ENCODE peak calls at places on chromosomes 4 and X, in six cellular contexts. U is SK-N-SH, C is GM12878, P is HepG2, Z is HCT116, N is H1. M is an unnamed sample.

GRCh38 chr4:158170691-158171455 is 2.0 kb downstream of the GASK1B start:
- DNase-seq in U (no peak), C (no peak), P (peak; percentile 55), Z (no peak), N (peak; percentile 86), M (no peak)

GRCh38 chr4:16192067-16192466 is 34.2 kb downstream of the TAPT1 start:
- DNase-seq in U (peak; percentile 22), C (no peak), P (no peak), Z (no peak), N (no peak), M (no peak)

GRCh38 chrX:17848545-17849265 is 12.4 kb downstream of the RAI2 start:
- DNase-seq in U (no peak), C (no peak), P (no peak), Z (no peak), N (no peak), M (no peak)

GRCh38 chrX:15749642-15750610 is 11.9 kb downstream of the CA5B start:
- DNase-seq in U (no peak), C (no peak), P (no peak), Z (no peak), N (no peak), M (peak; percentile 35)

GRCh38 chr4:82606622-82607021 is 44.8 kb upstream of the TMEM150C start:
- DNase-seq in U (no peak), C (no peak), P (no peak), Z (no peak), N (no peak), M (no peak)

GRCh38 chr4:80446664-80447063 is 111.1 kb downstream of the CFAP299 start:
- DNase-seq in U (no peak), C (no peak), P (no peak), Z (no peak), N (no peak), M (no peak)

GRCh38 chr4:1245481-1246051 is 3.4 kb downstream of the CTBP1 start:
- DNase-seq in U (peak; percentile 27), C (no peak), P (no peak), Z (no peak), N (no peak), M (peak; percentile 75)

GRCh38 chr4:8364848-8365350 is 75.6 kb downstream of the ACOX3 start:
- DNase-seq in U (no peak), C (no peak), P (no peak), Z (no peak), N (no peak), M (no peak)

GRCh38 chr4:122329876-122330595 is 48.8 kb upstream of the ADAD1 start:
- DNase-seq in U (no peak), C (no peak), P (no peak), Z (no peak), N (no peak), M (no peak)

GRCh38 chrX:55099162-55099561 is 10.3 kb downstream of the PAGE2 start:
- DNase-seq in U (no peak), C (no peak), P (no peak), Z (no peak), N (no peak), M (no peak)

GRCh38 chr4:81632581-81633247 is 161.0 kb upstream of the RASGEF1B start:
- DNase-seq in U (no peak), C (no peak), P (no peak), Z (no peak), N (no peak), M (no peak)

GRCh38 chrX:2397648-2398340 is 103.0 kb downstream of the DHRSX start:
- DNase-seq in U (no peak), C (no peak), P (no peak), Z (peak; percentile 42), N (no peak), M (no peak)

GRCh38 chr4:14309429-14309828 is 681.9 kb upstream of the BOD1L1 start:
- DNase-seq in U (no peak), C (no peak), P (no peak), Z (no peak), N (no peak), M (no peak)
- TF ChIP-seq JUND in U (no peak), C (no peak), P (no peak), Z (no peak), N (no peak), M (no peak)

GRCh38 chr4:120218981-120219380 is 152.3 kb upstream of the MAD2L1 start:
- DNase-seq in U (no peak), C (no peak), P (no peak), Z (no peak), N (no peak), M (no peak)
- TF ChIP-seq JUND in U (no peak), C (no peak), P (no peak), Z (no peak), N (no peak), M (no peak)

DNA sequence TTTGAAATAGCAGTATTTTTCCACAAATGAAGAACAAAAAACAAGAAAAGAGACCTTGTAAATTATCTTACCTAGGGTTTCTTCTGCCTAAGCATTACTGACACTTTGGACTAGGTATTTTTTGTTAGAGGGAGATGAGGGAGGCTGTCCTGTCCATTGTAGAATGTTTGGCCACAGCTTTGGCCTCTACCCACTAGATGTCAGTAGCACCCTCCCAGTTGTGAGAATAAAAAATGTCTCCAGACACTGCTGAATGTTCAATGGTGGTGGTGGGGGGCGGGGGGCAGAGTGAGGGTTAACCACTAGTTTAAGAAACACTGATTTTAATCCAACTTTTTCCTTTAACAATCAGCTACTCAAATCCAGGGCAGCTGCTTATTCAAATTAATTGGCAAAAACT is 25.8 kb downstream of the OTUD4 start:
- DNase-seq in U (no peak), C (no peak), P (peak; percentile 31), Z (no peak), N (no peak), M (peak; percentile 42)
- TF ChIP-seq JUND in U (no peak), C (no peak), P (no peak), Z (no peak), N (no peak), M (no peak)

GRCh38 chr4:17577660-17578481 is 873 bp downstream of the LAP3 start:
- DNase-seq in U (peak; percentile 77), C (no peak), P (no peak), Z (no peak), N (no peak), M (peak; percentile 15)
- TF ChIP-seq JUND in U (no peak), C (no peak), P (no peak), Z (no peak), N (no peak), M (no peak)

GRCh38 chr4:85370400-85371032 is 104.4 kb upstream of the ARHGAP24 start:
- DNase-seq in U (peak; percentile 5), C (peak; percentile 11), P (peak; percentile 31), Z (peak; percentile 21), N (peak; percentile 63), M (peak; percentile 62)
- TF ChIP-seq JUND in U (no peak), C (no peak), P (no peak), Z (no peak), N (peak; percentile 50), M (no peak)

GRCh38 chr4:7252051-7252450 is 59.7 kb downstream of the SORCS2 start:
- DNase-seq in U (no peak), C (no peak), P (no peak), Z (no peak), N (no peak), M (no peak)

GRCh38 chr4:7247521-7247920 is 55.2 kb downstream of the SORCS2 start:
- DNase-seq in U (no peak), C (no peak), P (no peak), Z (no peak), N (no peak), M (no peak)

GRCh38 chr4:7247946-7248345 is 55.6 kb downstream of the SORCS2 start:
- DNase-seq in U (no peak), C (no peak), P (no peak), Z (no peak), N (no peak), M (no peak)

GRCh38 chr4:7251321-7251720 is 59.0 kb downstream of the SORCS2 start:
- DNase-seq in U (no peak), C (no peak), P (no peak), Z (no peak), N (no peak), M (no peak)

GRCh38 chr4:7248857-7249256 is 56.5 kb downstream of the SORCS2 start:
- DNase-seq in U (no peak), C (no peak), P (no peak), Z (no peak), N (no peak), M (no peak)
- TF ChIP-seq JUND in U (no peak), C (no peak), P (no peak), Z (no peak), N (no peak), M (no peak)

DNA sequence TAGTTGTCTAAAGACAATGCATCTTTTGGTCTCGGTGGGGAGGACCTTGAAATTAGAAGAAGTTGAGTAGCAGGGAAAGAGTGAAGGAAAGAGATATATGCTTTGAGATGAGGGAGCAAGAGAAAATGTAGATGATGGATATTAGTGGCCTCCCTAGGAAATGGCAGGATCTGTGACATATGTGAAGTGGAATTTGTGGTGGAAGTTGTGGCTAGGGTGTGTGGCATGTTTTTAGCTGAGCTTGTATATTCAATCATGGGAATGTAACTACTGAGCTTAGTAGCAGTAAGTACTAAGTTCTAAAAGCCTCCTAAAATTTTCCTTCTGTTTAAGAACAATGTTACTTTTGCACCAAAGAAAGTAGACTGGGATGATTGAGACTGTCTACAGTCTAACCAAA is 382.9 kb upstream of the CTSO start:
- DNase-seq in U (no peak), C (no peak), P (no peak), Z (no peak), N (no peak), M (no peak)
- TF ChIP-seq JUND in U (no peak), C (no peak), P (no peak), Z (no peak), N (no peak), M (no peak)

DNA sequence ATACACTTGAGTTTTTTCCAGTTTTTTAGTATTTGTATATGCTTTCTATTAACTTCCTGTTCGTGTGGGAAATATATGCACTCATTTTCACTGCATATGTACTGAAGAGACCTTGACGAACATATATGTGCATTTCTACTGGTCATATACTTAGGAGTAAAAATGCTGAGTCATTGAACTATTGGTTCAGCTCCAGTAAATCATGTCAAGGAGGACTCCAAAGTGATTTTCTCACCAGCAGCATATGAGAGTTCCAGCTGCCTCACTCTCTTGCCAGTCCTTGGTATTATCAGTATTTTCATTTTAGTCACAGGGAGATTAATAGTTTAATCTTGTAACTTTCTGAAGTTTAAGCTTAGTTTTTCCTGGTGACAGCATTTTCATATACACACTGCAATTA is 2750.2 kb downstream of the ARAP2 start:
- DNase-seq in U (no peak), C (no peak), P (no peak), Z (no peak), N (no peak), M (peak; percentile 27)
- TF ChIP-seq JUND in U (no peak), C (no peak), P (no peak), Z (no peak), N (no peak), M (no peak)

M was measured in T47D.